ENCODE peak calls at places on chromosomes 13 and 19, in five cellular contexts. One of them, this sample, is unnamed.

GRCh38 chr13:79631260-79631659 is 150.3 kb downstream of the NDFIP2 start:
- DNase-seq in adrenal gland: peak; percentile 50
- DNase-seq in SJSA1: no peak
- DNase-seq in trophoblast cell: peak; percentile 40
- DNase-seq in Caco-2: no peak
- DNase-seq in this sample: peak; percentile 99

GRCh38 chr13:82947121-82948077 is 934.9 kb downstream of the SLITRK1 start:
- DNase-seq in adrenal gland: no peak
- DNase-seq in SJSA1: no peak
- DNase-seq in Caco-2: no peak
- DNase-seq in trophoblast cell: no peak
- DNase-seq in this sample: peak; percentile 32

GRCh38 chr19:56109216-56109615 is 11.9 kb downstream of the ZNF787 start:
- DNase-seq in adrenal gland: no peak
- DNase-seq in Caco-2: no peak
- DNase-seq in SJSA1: no peak
- DNase-seq in trophoblast cell: no peak
- DNase-seq in this sample: no peak

GRCh38 chr13:62320731-62321130 is 905.1 kb upstream of the PCDH20 start:
- DNase-seq in trophoblast cell: no peak
- DNase-seq in Caco-2: no peak
- DNase-seq in SJSA1: no peak
- DNase-seq in adrenal gland: no peak
- DNase-seq in this sample: no peak

GRCh38 chr19:5595745-5596144 is 26.8 kb downstream of the SAFB2 start:
- DNase-seq in Caco-2: no peak
- DNase-seq in adrenal gland: no peak
- DNase-seq in SJSA1: no peak
- DNase-seq in trophoblast cell: no peak
- DNase-seq in this sample: no peak

GRCh38 chr13:112689498-112690241 is at the start of gene ATP11A:
- DNase-seq in Caco-2: peak; percentile 94
- DNase-seq in SJSA1: peak; percentile 87
- DNase-seq in trophoblast cell: peak; percentile 92
- DNase-seq in adrenal gland: peak; percentile 94
- DNase-seq in this sample: peak; percentile 70

GRCh38 chr13:60343978-60344377 is 53.0 kb upstream of the TDRD3 start:
- DNase-seq in Caco-2: no peak
- DNase-seq in trophoblast cell: no peak
- DNase-seq in adrenal gland: no peak
- DNase-seq in SJSA1: no peak
- DNase-seq in this sample: no peak

GRCh38 chr13:36453518-36453917 is 21.2 kb downstream of the CCNA1 start:
- DNase-seq in Caco-2: no peak
- DNase-seq in SJSA1: no peak
- DNase-seq in trophoblast cell: no peak
- DNase-seq in adrenal gland: no peak
- DNase-seq in this sample: peak; percentile 28

GRCh38 chr13:100836696-100837095 is 162.1 kb upstream of the TMTC4 start:
- DNase-seq in Caco-2: no peak
- DNase-seq in adrenal gland: no peak
- DNase-seq in trophoblast cell: no peak
- DNase-seq in SJSA1: no peak
- DNase-seq in this sample: no peak

GRCh38 chr19:9070066-9070465 is 16.8 kb upstream of the OR1M1 start:
- DNase-seq in adrenal gland: no peak
- DNase-seq in Caco-2: no peak
- DNase-seq in SJSA1: peak; percentile 47
- DNase-seq in trophoblast cell: no peak
- DNase-seq in this sample: no peak

GRCh38 chr13:74015137-74015536 is 119.1 kb downstream of the KLF12 start:
- DNase-seq in SJSA1: no peak
- DNase-seq in adrenal gland: no peak
- DNase-seq in trophoblast cell: no peak
- DNase-seq in Caco-2: no peak
- DNase-seq in this sample: peak; percentile 51

GRCh38 chr19:36772341-36773222 is at the start of gene ZNF850:
- DNase-seq in SJSA1: peak; percentile 74
- DNase-seq in Caco-2: peak; percentile 96
- DNase-seq in adrenal gland: peak; percentile 98
- DNase-seq in trophoblast cell: peak; percentile 96
- DNase-seq in this sample: peak; percentile 82

GRCh38 chr13:114012141-114012540 is 38.3 kb upstream of the C13orf46 start:
- DNase-seq in adrenal gland: no peak
- DNase-seq in trophoblast cell: no peak
- DNase-seq in Caco-2: no peak
- DNase-seq in SJSA1: no peak
- DNase-seq in this sample: no peak

GRCh38 chr13:99956473-99957349 is 14.9 kb downstream of the ZIC5 start:
- DNase-seq in SJSA1: no peak
- DNase-seq in adrenal gland: no peak
- DNase-seq in trophoblast cell: no peak
- DNase-seq in Caco-2: no peak
- DNase-seq in this sample: no peak

DNA sequence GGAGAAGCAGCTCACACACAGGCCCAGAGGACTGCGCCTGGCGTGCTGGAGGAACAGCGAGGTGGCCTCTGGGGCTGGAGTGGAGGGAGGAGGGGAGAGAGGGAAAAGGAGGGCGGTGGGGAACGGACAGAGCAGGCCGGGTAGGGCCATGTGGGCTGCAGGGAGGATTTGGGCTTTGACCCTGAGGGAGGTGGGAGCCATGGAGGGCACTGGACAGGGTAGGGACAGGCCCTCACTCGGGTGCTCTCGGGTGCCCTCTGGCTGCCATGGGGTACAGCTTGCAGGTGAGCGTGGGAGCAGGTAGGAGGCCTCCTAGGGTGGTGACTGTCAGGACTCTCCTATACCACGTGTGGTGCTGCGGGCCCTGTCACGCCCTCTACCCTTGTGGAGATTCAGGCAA is 22.8 kb downstream of the PLIN4 start:
- DNase-seq in Caco-2: no peak
- DNase-seq in SJSA1: no peak
- DNase-seq in trophoblast cell: no peak
- DNase-seq in adrenal gland: no peak
- DNase-seq in this sample: peak; percentile 35
- H3K36me3 ChIP-seq in Caco-2: peaks cover 1% of the 10 kb centered on the region
- H3K36me3 ChIP-seq in SJSA1: peaks cover 77% of the 10 kb centered on the region
- H3K36me3 ChIP-seq in trophoblast cell: peaks cover 87% of the 10 kb centered on the region
- H3K36me3 ChIP-seq in adrenal gland: peaks cover 82% of the 10 kb centered on the region
- H3K36me3 ChIP-seq in this sample: peaks cover 23% of the 10 kb centered on the region

DNA sequence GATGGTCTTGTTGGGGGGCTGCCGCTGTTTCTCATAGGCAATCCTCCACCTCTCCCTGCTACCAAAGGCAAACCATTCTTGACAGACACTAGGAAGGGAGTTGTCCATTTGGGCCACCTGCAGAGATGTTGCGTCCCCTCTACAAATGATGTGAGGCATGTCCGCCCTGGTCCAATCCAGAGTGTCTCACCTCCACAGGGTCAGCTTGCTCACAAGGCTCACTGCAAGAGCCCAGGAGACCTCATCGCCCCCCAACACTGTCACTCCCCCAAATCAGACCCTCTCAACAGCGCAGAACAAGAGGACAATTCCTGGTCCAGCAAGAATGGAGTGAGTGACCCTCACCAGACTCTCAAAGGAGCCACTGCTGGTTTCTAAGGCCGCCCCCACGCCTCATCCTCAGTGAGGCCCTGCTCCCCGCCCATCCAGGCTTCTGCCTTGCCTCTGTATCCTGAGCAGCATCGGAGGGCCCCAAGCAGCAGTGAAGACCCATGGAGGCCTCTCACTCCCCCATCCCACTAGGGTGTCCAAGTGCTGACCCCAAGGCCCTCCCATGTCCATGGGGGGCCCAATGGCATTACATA is 6.5 kb downstream of the HNRNPL start:
- DNase-seq in Caco-2: no peak
- DNase-seq in SJSA1: no peak
- DNase-seq in trophoblast cell: no peak
- DNase-seq in adrenal gland: no peak
- DNase-seq in this sample: no peak
- H3K36me3 ChIP-seq in Caco-2: peaks cover 39% of the 10 kb centered on the region
- H3K36me3 ChIP-seq in SJSA1: peaks cover 99% of the 10 kb centered on the region
- H3K36me3 ChIP-seq in trophoblast cell: peaks cover 92% of the 10 kb centered on the region
- H3K36me3 ChIP-seq in adrenal gland: peaks cover 92% of the 10 kb centered on the region
- H3K36me3 ChIP-seq in this sample: peaks cover 56% of the 10 kb centered on the region

DNA sequence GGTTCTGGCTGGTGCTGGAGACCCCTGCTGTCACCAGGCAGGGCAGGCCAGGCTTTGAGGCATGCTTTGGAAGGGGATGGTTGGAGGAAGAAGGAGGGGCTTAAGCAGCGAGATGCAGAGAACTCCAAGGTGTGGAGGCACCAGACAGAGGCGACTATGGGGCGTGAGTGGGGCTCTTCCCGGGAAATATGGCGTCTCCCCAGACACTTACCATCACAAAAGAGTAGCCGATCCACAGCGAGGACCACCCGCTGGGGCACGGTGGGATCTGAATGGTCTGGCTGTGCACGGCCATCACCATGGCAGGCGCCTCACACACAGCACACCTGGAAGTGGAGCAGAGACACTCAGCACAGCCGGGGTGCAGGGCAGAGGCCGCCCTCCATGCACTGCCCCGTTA is 151.9 kb downstream of the COL4A1 start:
- DNase-seq in trophoblast cell: no peak
- DNase-seq in adrenal gland: no peak
- DNase-seq in SJSA1: no peak
- DNase-seq in Caco-2: no peak
- DNase-seq in this sample: no peak
- H3K36me3 ChIP-seq in trophoblast cell: peaks cover 74% of the 10 kb centered on the region
- H3K36me3 ChIP-seq in adrenal gland: peaks cover 25% of the 10 kb centered on the region
- H3K36me3 ChIP-seq in SJSA1: peaks cover 90% of the 10 kb centered on the region
- H3K36me3 ChIP-seq in Caco-2: no peaks in the 10 kb centered on the region
- H3K36me3 ChIP-seq in this sample: no peaks in the 10 kb centered on the region

GRCh38 chr19:44002566-44003460 is at the start of gene ZNF230:
- DNase-seq in Caco-2: peak; percentile 95
- DNase-seq in SJSA1: peak; percentile 91
- DNase-seq in adrenal gland: peak; percentile 96
- DNase-seq in trophoblast cell: peak; percentile 97
- DNase-seq in this sample: peak; percentile 95

GRCh38 chr19:44005968-44006367 is 3.2 kb downstream of the ZNF230 start:
- DNase-seq in adrenal gland: no peak
- DNase-seq in Caco-2: no peak
- DNase-seq in trophoblast cell: no peak
- DNase-seq in SJSA1: no peak
- DNase-seq in this sample: peak; percentile 23

GRCh38 chr19:44003461-44004134 is 841 bp downstream of the ZNF230 start:
- DNase-seq in adrenal gland: peak; percentile 28
- DNase-seq in trophoblast cell: no peak
- DNase-seq in Caco-2: no peak
- DNase-seq in SJSA1: no peak
- DNase-seq in this sample: peak; percentile 16

GRCh38 chr19:44010468-44010867 is 7.7 kb downstream of the ZNF230 start:
- DNase-seq in SJSA1: no peak
- DNase-seq in adrenal gland: no peak
- DNase-seq in Caco-2: no peak
- DNase-seq in trophoblast cell: no peak
- DNase-seq in this sample: no peak

GRCh38 chr19:44007473-44007872 is 4.7 kb downstream of the ZNF230 start:
- DNase-seq in adrenal gland: no peak
- DNase-seq in Caco-2: no peak
- DNase-seq in SJSA1: no peak
- DNase-seq in trophoblast cell: no peak
- DNase-seq in this sample: no peak
- H3K36me3 ChIP-seq in adrenal gland: peaks cover 32% of the 10 kb centered on the region
- H3K36me3 ChIP-seq in Caco-2: peaks cover 10% of the 10 kb centered on the region
- H3K36me3 ChIP-seq in SJSA1: peaks cover 64% of the 10 kb centered on the region
- H3K36me3 ChIP-seq in trophoblast cell: peaks cover 31% of the 10 kb centered on the region
- H3K36me3 ChIP-seq in this sample: peaks cover 14% of the 10 kb centered on the region

DNA sequence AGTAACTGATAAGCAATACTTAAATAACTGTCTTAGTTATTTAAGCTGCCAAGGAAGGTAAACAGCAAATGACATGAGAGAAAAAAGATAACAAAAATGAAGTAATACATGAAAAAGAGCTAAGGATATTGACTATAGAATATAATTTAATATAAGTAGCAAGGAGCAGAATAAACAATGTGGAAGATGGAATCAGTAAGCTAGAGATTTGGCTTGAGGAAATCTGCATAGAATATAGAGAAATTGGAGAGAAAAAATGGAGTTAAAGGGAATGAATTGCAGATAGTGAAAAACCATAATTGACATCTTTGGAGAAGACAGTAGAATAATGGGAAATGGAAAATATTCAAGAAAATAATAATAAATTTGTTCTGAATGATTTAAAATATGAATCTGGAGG is 127.1 kb downstream of the PDS5B start:
- DNase-seq in adrenal gland: no peak
- DNase-seq in trophoblast cell: no peak
- DNase-seq in SJSA1: no peak
- DNase-seq in Caco-2: no peak
- DNase-seq in this sample: no peak
- H3K36me3 ChIP-seq in adrenal gland: peaks cover 13% of the 10 kb centered on the region
- H3K36me3 ChIP-seq in trophoblast cell: peaks cover 11% of the 10 kb centered on the region
- H3K36me3 ChIP-seq in SJSA1: peaks cover 25% of the 10 kb centered on the region
- H3K36me3 ChIP-seq in Caco-2: no peaks in the 10 kb centered on the region
- H3K36me3 ChIP-seq in this sample: no peaks in the 10 kb centered on the region

DNA sequence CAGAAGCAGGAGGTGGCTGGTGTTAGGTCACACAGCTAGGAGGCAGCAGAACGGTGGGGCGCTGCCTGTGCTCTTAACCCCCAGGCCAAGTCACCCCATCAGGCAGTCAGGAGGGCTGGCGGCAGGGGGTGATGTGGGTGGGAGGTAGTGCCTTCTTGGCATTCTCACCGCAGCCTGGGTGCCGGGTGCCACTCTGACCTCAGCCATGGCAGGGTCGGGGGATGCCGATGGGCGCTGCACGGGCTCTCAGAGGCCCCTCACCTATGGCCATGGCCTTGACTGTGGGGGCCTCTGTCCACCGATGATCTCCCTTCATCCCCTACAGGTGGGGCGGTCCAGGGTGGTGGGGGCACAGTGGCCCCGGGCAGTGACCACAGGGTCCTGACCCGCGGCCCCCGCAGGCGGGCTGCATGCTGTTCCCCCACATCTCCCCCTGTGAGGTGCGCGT is 5.6 kb downstream of the PTOV1 start:
- DNase-seq in adrenal gland: peak; percentile 44
- DNase-seq in Caco-2: no peak
- DNase-seq in SJSA1: no peak
- DNase-seq in trophoblast cell: no peak
- DNase-seq in this sample: no peak
- H3K36me3 ChIP-seq in adrenal gland: peaks cover 63% of the 10 kb centered on the region
- H3K36me3 ChIP-seq in Caco-2: peaks cover 13% of the 10 kb centered on the region
- H3K36me3 ChIP-seq in SJSA1: peaks cover 74% of the 10 kb centered on the region
- H3K36me3 ChIP-seq in trophoblast cell: peaks cover 78% of the 10 kb centered on the region
- H3K36me3 ChIP-seq in this sample: peaks cover 18% of the 10 kb centered on the region